ENCODE peak calls at places on chromosome 22, in five cellular contexts. O, J, I, W and S are unnamed samples.

GRCh38 chr22:46592390-46592872 is 27.8 kb upstream of the GRAMD4 start:
- DNase-seq in O (peak; percentile 86), J (peak; percentile 92), I (no peak), W (no peak), S (peak; percentile 74)

GRCh38 chr22:46077669-46078099 is 72.6 kb upstream of the PPARA start:
- DNase-seq in O (peak; percentile 45), J (peak; percentile 43), I (no peak), W (no peak), S (peak; percentile 29)

GRCh38 chr22:43482310-43482625 is 70.5 kb downstream of the MPPED1 start:
- DNase-seq in O (no peak), J (peak; percentile 63), I (no peak), W (no peak), S (no peak)

GRCh38 chr22:35703861-35704584 is 13.6 kb upstream of the APOL5 start:
- DNase-seq in O (no peak), J (no peak), I (no peak), W (no peak), S (no peak)

GRCh38 chr22:29848115-29848514 is 10.0 kb upstream of the ASCC2 start:
- DNase-seq in O (no peak), J (no peak), I (no peak), W (no peak), S (no peak)

GRCh38 chr22:30332551-30332950 is 5.8 kb upstream of the TBC1D10A start:
- DNase-seq in O (no peak), J (no peak), I (no peak), W (no peak), S (no peak)

GRCh38 chr22:19523240-19524169 is 705 bp downstream of the CLDN5 start:
- DNase-seq in O (peak; percentile 43), J (peak; percentile 76), I (no peak), W (no peak), S (no peak)

GRCh38 chr22:17795661-17796548 is 21.6 kb upstream of the BID start:
- DNase-seq in O (no peak), J (no peak), I (no peak), W (no peak), S (no peak)

GRCh38 chr22:31651667-31652066 is 10.3 kb downstream of the PISD start:
- DNase-seq in O (no peak), J (no peak), I (no peak), W (no peak), S (no peak)

GRCh38 chr22:26476705-26477340 is 6.8 kb downstream of the HPS4 start:
- DNase-seq in O (no peak), J (no peak), I (no peak), W (no peak), S (no peak)

GRCh38 chr22:48389916-48390315 is 1437.8 kb downstream of the BRD1 start:
- DNase-seq in O (peak; percentile 34), J (peak; percentile 6), I (no peak), W (no peak), S (no peak)

GRCh38 chr22:30226192-30226832 is 20.2 kb downstream of the LIF start:
- DNase-seq in O (no peak), J (no peak), I (no peak), W (no peak), S (no peak)

GRCh38 chr22:20559174-20559760 is 51.9 kb downstream of the MED15 start:
- DNase-seq in O (no peak), J (no peak), I (no peak), W (no peak), S (no peak)

GRCh38 chr22:39349506-39349966 is 255 bp upstream of the SYNGR1 start:
- DNase-seq in O (peak; percentile 57), J (peak; percentile 79), I (no peak), W (no peak), S (peak; percentile 59)

GRCh38 chr22:39309881-39310714 is 9.3 kb downstream of the RPL3 start:
- DNase-seq in O (no peak), J (no peak), I (no peak), W (no peak), S (no peak)

GRCh38 chr22:33023119-33023827 is 34.9 kb downstream of the SYN3 start:
- DNase-seq in O (no peak), J (no peak), I (no peak), W (no peak), S (no peak)

GRCh38 chr22:48581206-48581766 is 1246.4 kb downstream of the BRD1 start:
- DNase-seq in O (no peak), J (no peak), I (no peak), W (no peak), S (no peak)

GRCh38 chr22:47165338-47165931 is 403.0 kb downstream of the TBC1D22A start:
- DNase-seq in O (peak; percentile 36), J (peak; percentile 63), I (no peak), W (no peak), S (peak; percentile 16)

GRCh38 chr22:42131562-42131961 is 952 bp upstream of the CYP2D6 start:
- DNase-seq in O (peak; percentile 48), J (no peak), I (no peak), W (no peak), S (no peak)

GRCh38 chr22:18005201-18005926 is 19.0 kb downstream of the MICAL3 start:
- DNase-seq in O (peak; percentile 62), J (no peak), I (no peak), W (no peak), S (no peak)

GRCh38 chr22:29587938-29588699 is 7.2 kb upstream of the NIPSNAP1 start:
- DNase-seq in O (no peak), J (no peak), I (no peak), W (no peak), S (no peak)

GRCh38 chr22:17579535-17579981 is 16.3 kb downstream of the SLC25A18 start:
- DNase-seq in O (no peak), J (no peak), I (no peak), W (no peak), S (no peak)

GRCh38 chr22:42279425-42280020 is 9.1 kb upstream of the TCF20 start:
- DNase-seq in O (no peak), J (peak; percentile 48), I (no peak), W (no peak), S (no peak)

GRCh38 chr22:37146507-37147180 is 3.1 kb downstream of the IL2RB start:
- DNase-seq in O (no peak), J (peak; percentile 36), I (no peak), W (no peak), S (no peak)

GRCh38 chr22:44647141-44647540 is 54.9 kb upstream of the PRR5 start:
- DNase-seq in O (no peak), J (no peak), I (no peak), W (no peak), S (no peak)

GRCh38 chr22:44648821-44649566 is 53.0 kb upstream of the PRR5 start:
- DNase-seq in O (peak; percentile 57), J (peak; percentile 64), I (no peak), W (no peak), S (peak; percentile 61)

GRCh38 chr22:44646668-44647067 is 55.3 kb upstream of the PRR5 start:
- DNase-seq in O (no peak), J (no peak), I (no peak), W (no peak), S (no peak)

GRCh38 chr22:44646141-44646540 is 55.9 kb upstream of the PRR5 start:
- DNase-seq in O (no peak), J (peak; percentile 38), I (no peak), W (no peak), S (no peak)

GRCh38 chr22:44648085-44648820 is 53.8 kb upstream of the PRR5 start:
- DNase-seq in O (no peak), J (peak; percentile 69), I (no peak), W (no peak), S (no peak)
- H3K27ac ChIP-seq in O (peak overlapping the region; percentile 38), J (peak overlapping the region; percentile 23), I (peak overlapping the region; percentile 46), W (no peak overlapping the region), S (no peak overlapping the region)

GRCh38 chr22:50305658-50306566 is 1.5 kb downstream of the PLXNB2 start:
- DNase-seq in O (peak; percentile 90), J (no peak), I (peak; percentile 93), W (peak; percentile 66), S (peak; percentile 87)
- TF ChIP-seq POLR2A in O (peak; percentile 76), J (no peak), I (peak; percentile 43), W (no peak), S (no peak)

DNA sequence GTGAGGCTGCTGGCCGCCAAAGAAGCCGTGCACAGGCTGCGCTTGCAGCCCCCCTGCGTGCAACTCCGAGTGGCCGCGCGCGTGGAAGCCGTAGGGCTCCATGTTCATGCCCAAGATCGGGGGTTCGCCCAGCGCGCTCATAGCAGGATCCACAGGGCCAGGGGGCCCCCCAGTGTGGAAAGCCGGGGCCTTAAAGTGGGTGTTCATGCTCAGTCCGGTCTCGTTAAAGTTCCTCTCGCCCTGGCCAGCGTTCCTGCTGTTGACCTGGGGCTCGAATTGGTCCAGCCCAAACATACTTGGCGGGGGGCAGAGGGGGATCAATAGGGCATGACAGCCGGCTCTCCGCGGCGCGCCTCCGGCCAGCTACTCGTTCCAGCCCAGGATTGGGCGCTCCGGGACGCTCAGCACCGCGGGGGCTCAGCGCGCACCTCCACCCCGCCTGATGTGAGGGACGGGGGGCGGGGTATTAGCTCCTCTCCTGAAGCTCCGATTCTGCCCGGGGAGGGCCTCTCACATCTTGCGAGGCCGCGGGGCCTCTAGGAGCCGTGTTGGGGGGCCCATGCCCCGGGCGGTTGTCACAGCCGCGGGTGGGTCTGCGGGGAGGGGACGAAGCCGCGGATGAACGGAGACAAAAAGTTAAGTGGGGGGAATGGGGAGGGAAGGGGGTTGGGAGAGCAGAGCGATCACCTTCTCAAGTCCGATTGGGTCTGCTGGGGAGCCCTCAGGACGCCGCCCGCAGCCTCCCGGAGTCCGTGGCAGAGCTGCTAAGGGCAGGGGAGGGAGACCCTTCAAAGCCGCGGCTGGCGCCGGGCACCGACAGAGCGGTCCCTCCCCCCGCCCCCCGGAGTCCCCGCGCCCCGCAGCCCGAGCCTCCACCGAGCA is 1.1 kb downstream of the MN1 start:
- DNase-seq in O (no peak), J (no peak), I (no peak), W (no peak), S (peak; percentile 53)
- H3K27ac ChIP-seq in O (peak overlapping the region; percentile 68), J (no peak overlapping the region), I (peak overlapping the region; percentile 57), W (no peak overlapping the region), S (peak overlapping the region; percentile 91)

DNA sequence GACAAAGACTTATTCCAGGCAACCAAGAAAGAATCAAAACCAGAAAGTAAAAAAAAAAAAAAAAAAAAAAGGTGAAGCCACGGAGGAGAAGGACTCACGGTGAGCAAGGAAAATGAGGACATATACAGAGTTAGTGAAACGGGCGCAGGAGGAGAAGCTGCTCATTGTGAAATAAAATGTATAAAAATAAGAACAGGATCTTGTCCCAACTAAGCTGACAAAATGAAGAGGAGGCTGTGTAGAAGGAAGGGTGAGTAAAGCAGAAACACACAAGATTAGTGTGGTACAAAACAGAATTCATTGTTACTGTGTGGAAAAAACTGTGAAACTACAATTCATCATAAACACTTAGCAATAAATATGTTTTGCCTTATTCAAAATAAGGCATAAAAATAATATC is 7.6 kb downstream of the IL17REL start:
- DNase-seq in O (no peak), J (no peak), I (no peak), W (no peak), S (no peak)
- TF ChIP-seq POLR2A in O (no peak), J (no peak), I (no peak), W (no peak), S (no peak)

GRCh38 chr22:27639180-27640086 is 162.1 kb downstream of the MN1 start:
- DNase-seq in O (no peak), J (no peak), I (no peak), W (no peak), S (no peak)

GRCh38 chr22:27636716-27637503 is 164.6 kb downstream of the MN1 start:
- DNase-seq in O (no peak), J (no peak), I (no peak), W (no peak), S (no peak)

GRCh38 chr22:27638329-27639179 is 163.0 kb downstream of the MN1 start:
- DNase-seq in O (no peak), J (no peak), I (no peak), W (no peak), S (no peak)

GRCh38 chr22:27635852-27636251 is 165.7 kb downstream of the MN1 start:
- DNase-seq in O (no peak), J (no peak), I (no peak), W (no peak), S (no peak)

GRCh38 chr22:27637604-27638003 is 164.0 kb downstream of the MN1 start:
- DNase-seq in O (no peak), J (no peak), I (no peak), W (no peak), S (no peak)
- H3K27ac ChIP-seq in O (no peak overlapping the region), J (no peak overlapping the region), I (no peak overlapping the region), W (no peak overlapping the region), S (peak overlapping the region; percentile 80)